ENCODE peak calls at places on chromosomes 6 and 20, in six cellular contexts. V is neural crest cell, R is GM12865, J is HepG2, U is RWPE1, B is type B pancreatic cell. H is an unnamed sample.

GRCh38 chr6:135939216-135939610 is 87.7 kb downstream of the PDE7B start:
- DNase-seq in V (no peak), R (no peak), J (no peak), U (no peak), B (no peak), H (no peak)

GRCh38 chr6:146770965-146771735 is 172.4 kb downstream of the ADGB start:
- DNase-seq in V (no peak), R (peak), J (no peak), U (no peak), B (no peak), H (no peak)

GRCh38 chr6:121480099-121480713 is 44.8 kb downstream of the GJA1 start:
- DNase-seq in V (no peak), R (no peak), J (no peak), U (no peak), B (no peak), H (no peak)

GRCh38 chr20:62845818-62846527 is 15.6 kb downstream of the TCFL5 start:
- DNase-seq in V (no peak), R (no peak), J (no peak), U (no peak), B (no peak), H (no peak)

GRCh38 chr20:8903655-8904605 is 165.0 kb upstream of the PLCB4 start:
- DNase-seq in V (no peak), R (no peak), J (no peak), U (no peak), B (no peak), H (no peak)

GRCh38 chr6:26152226-26153101 is 65.2 kb downstream of the HFE start:
- DNase-seq in V (no peak), R (no peak), J (peak), U (no peak), B (no peak), H (no peak)

GRCh38 chr6:136706431-136706830 is 85.8 kb downstream of the MAP3K5 start:
- DNase-seq in V (no peak), R (no peak), J (no peak), U (no peak), B (no peak), H (no peak)

GRCh38 chr6:149445095-149445466 is 39.7 kb downstream of the ZC3H12D start:
- DNase-seq in V (no peak), R (peak), J (no peak), U (no peak), B (no peak), H (no peak)

GRCh38 chr20:59253325-59253724 is 47.1 kb upstream of the EDN3 start:
- DNase-seq in V (no peak), R (no peak), J (no peak), U (no peak), B (no peak), H (no peak)

GRCh38 chr6:168678588-168678987 is 237.6 kb downstream of the SMOC2 start:
- DNase-seq in V (no peak), R (no peak), J (no peak), U (no peak), B (peak), H (no peak)

GRCh38 chr20:16368645-16369292 is 204.5 kb downstream of the KIF16B start:
- DNase-seq in V (no peak), R (no peak), J (peak), U (no peak), B (no peak), H (no peak)

GRCh38 chr6:139597781-139598368 is 223.4 kb upstream of the CITED2 start:
- DNase-seq in V (no peak), R (no peak), J (peak), U (peak), B (no peak), H (no peak)

GRCh38 chr6:47179286-47179685 is 130.4 kb downstream of the TNFRSF21 start:
- DNase-seq in V (no peak), R (no peak), J (no peak), U (no peak), B (no peak), H (no peak)

GRCh38 chr6:106512048-106512957 is 117.0 kb downstream of the RTN4IP1 start:
- DNase-seq in V (peak), R (peak), J (peak), U (no peak), B (no peak), H (no peak)

GRCh38 chr6:111871725-111872520 is 1.3 kb downstream of the FYN start:
- DNase-seq in V (peak), R (peak), J (peak), U (no peak), B (no peak), H (no peak)

GRCh38 chr20:59231124-59231804 is 67.6 kb downstream of the ZNF831 start:
- DNase-seq in V (no peak), R (no peak), J (no peak), U (no peak), B (no peak), H (no peak)

GRCh38 chr6:39294899-39295298 is 19.3 kb downstream of the KCNK17 start:
- DNase-seq in V (no peak), R (no peak), J (no peak), U (no peak), B (no peak), H (no peak)

GRCh38 chr6:5898563-5898962 is 108.2 kb downstream of the NRN1 start:
- DNase-seq in V (no peak), R (no peak), J (no peak), U (no peak), B (no peak), H (no peak)

GRCh38 chr6:5378331-5378730 is 117.0 kb downstream of the FARS2 start:
- DNase-seq in V (no peak), R (no peak), J (no peak), U (no peak), B (no peak), H (no peak)

GRCh38 chr6:107418118-107418517 is 41.2 kb downstream of the PDSS2 start:
- DNase-seq in V (no peak), R (peak), J (peak), U (no peak), B (no peak), H (no peak)

GRCh38 chr6:146709036-146709622 is 110.4 kb downstream of the ADGB start:
- DNase-seq in V (no peak), R (no peak), J (no peak), U (no peak), B (no peak), H (no peak)

GRCh38 chr20:53809242-53809641 is 215.6 kb upstream of the ZNF217 start:
- DNase-seq in V (no peak), R (no peak), J (no peak), U (no peak), B (no peak), H (no peak)

GRCh38 chr6:137699036-137699683 is 167.9 kb upstream of the TNFAIP3 start:
- DNase-seq in V (no peak), R (peak), J (no peak), U (no peak), B (no peak), H (no peak)

GRCh38 chr6:169073311-169073710 is 180.3 kb downstream of the THBS2 start:
- DNase-seq in V (no peak), R (no peak), J (no peak), U (no peak), B (no peak), H (peak)

GRCh38 chr6:26520840-26521484 is 17.2 kb upstream of the HMGN4 start:
- DNase-seq in V (peak), R (peak), J (peak), U (peak), B (peak), H (peak)

GRCh38 chr6:152478377-152479010 is 158.7 kb downstream of the SYNE1 start:
- DNase-seq in V (no peak), R (no peak), J (no peak), U (no peak), B (no peak), H (no peak)

GRCh38 chr20:45088247-45088646 is 12.7 kb downstream of the KCNS1 start:
- DNase-seq in V (no peak), R (no peak), J (no peak), U (peak), B (no peak), H (no peak)

GRCh38 chr6:104642871-104643270 is 216.8 kb downstream of the HACE1 start:
- DNase-seq in V (no peak), R (no peak), J (no peak), U (no peak), B (no peak), H (no peak)

GRCh38 chr6:34028691-34029360 is 117.1 kb downstream of the GRM4 start:
- DNase-seq in V (no peak), R (no peak), J (no peak), U (no peak), B (no peak), H (no peak)

GRCh38 chr6:157982297-157982579 is 575 bp downstream of the SYNJ2 start:
- DNase-seq in V (no peak), R (peak), J (peak), U (peak), B (no peak), H (no peak)

GRCh38 chr20:34015401-34016335 is 22.0 kb downstream of the RALY start:
- DNase-seq in V (no peak), R (no peak), J (no peak), U (no peak), B (no peak), H (no peak)

GRCh38 chr20:31747640-31748039 is 8.6 kb downstream of the TPX2 start:
- DNase-seq in V (no peak), R (no peak), J (no peak), U (no peak), B (no peak), H (no peak)

DNA sequence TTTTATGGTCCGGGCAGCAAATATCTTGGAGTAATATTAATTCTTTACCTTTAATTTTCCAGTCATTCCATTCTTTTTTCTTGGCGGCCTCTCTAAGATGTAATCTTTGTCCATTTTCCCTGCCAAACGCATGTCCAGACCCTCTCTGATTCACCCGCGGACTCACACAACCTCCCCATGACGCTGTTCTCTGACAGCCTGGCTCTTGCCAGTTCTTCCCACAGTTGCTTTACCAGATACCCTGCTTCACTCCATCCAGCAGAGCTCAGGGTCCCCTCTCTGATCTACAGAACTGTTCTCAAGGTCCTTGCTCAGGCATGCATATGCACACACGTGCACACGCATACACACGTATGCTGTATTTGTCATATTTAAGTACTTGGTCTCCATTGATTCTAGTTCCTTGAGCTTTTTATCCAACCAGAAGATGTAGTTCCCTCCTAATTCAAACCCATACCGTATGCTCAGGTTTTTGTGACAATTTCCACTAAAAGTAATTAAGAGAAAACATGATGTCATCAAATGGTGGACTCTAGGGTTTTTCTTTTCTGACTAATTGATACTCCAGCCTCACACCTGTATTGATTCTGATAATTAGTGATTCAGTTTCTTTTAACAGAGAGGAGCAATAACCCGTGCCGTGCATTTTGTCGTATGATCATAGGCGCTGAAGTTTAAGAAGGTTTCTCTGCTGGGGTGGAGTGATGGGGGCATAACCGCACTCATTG is 10.0 kb downstream of the BPHL start:
- DNase-seq in V (no peak), R (no peak), J (no peak), U (no peak), B (no peak), H (no peak)
- TF ChIP-seq CTCF in V (no peak), R (no peak), J (no peak), U (no peak), B (no peak), H (no peak)

DNA sequence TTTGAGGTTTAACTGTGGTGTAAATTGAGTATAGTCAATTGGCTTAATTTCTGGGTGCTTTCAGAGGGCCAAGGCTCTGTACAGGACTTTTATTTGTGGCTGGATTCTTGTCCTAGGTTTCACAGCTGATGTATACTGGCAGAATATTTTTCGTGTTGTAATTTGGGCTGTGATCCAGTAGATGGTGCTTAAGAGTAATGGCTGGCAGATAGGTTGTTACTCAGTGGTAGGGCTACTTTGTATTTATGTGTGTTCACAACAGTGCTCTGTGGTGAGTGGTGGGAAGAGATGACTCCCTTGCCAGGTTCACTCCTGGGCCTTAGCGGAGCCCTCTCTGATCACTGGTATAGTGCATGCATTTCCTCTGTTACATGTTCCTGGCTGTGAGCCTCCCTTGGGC is 34.5 kb upstream of the FERMT1 start:
- DNase-seq in V (no peak), R (peak), J (no peak), U (no peak), B (no peak), H (no peak)
- TF ChIP-seq CTCF in V (no peak), R (peak), J (peak), U (no peak), B (peak), H (no peak)

DNA sequence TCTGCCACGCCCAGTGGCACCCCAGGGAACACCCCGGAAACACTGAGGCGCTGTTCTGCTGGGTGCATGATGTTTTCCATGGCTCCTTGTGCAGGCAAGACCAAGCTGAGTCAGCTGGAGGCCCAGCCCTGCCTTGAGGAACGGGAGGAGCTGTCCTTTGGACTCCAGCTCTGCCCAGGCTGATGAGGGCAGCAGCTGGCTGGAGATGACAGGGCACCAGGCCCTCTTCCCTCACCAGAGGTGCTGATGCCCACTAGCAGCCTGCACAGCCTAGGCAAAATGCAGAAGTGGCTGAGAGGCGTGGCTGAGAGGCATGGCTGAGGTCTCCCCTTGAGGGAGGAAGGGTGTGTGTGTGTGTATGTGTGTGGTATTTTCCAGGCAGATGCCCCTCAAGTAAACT is 2.4 kb downstream of the C6orf132 start:
- DNase-seq in V (no peak), R (no peak), J (no peak), U (peak), B (no peak), H (no peak)
- TF ChIP-seq CTCF in V (no peak), R (no peak), J (no peak), U (no peak), B (no peak), H (no peak)

GRCh38 chr6:160162167-160162566 is 40.6 kb downstream of the SLC22A1 start:
- DNase-seq in V (no peak), R (no peak), J (no peak), U (no peak), B (no peak), H (no peak)

GRCh38 chr6:160161647-160161986 is 40.0 kb downstream of the SLC22A1 start:
- DNase-seq in V (no peak), R (no peak), J (no peak), U (no peak), B (no peak), H (no peak)

GRCh38 chr6:160160929-160161646 is 39.5 kb downstream of the SLC22A1 start:
- DNase-seq in V (no peak), R (no peak), J (no peak), U (no peak), B (no peak), H (no peak)

GRCh38 chr6:160163912-160164311 is 42.3 kb downstream of the SLC22A1 start:
- DNase-seq in V (no peak), R (no peak), J (no peak), U (no peak), B (no peak), H (no peak)

DNA sequence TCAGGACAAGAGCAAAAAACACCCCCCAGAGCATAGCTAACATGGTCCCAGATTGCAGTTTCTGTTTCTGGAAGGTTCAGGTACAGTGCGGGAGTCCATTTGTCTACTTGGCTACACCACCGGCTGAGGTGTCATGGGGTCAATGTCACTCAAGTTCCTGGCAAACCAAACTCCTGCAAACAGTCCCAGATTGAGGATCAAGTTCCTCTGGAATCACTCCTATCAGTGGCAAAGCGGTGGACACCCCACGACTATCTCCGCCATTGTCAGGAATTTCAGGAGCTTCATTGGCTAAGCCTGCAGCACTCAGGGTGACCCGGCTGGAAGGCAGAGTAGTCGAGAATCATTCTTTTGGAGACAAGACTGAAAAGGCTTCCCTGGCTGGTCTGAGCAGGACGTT is 41.8 kb downstream of the SLC22A1 start:
- DNase-seq in V (no peak), R (no peak), J (no peak), U (no peak), B (no peak), H (no peak)
- TF ChIP-seq CTCF in V (no peak), R (no peak), J (no peak), U (no peak), B (no peak), H (no peak)

GRCh38 chr6:30685157-30685976 is 1.1 kb downstream of the PPP1R18 start:
- DNase-seq in V (no peak), R (peak), J (no peak), U (no peak), B (no peak), H (no peak)
- TF ChIP-seq CTCF in V (no peak), R (peak), J (peak), U (peak), B (no peak), H (no peak)

DNA sequence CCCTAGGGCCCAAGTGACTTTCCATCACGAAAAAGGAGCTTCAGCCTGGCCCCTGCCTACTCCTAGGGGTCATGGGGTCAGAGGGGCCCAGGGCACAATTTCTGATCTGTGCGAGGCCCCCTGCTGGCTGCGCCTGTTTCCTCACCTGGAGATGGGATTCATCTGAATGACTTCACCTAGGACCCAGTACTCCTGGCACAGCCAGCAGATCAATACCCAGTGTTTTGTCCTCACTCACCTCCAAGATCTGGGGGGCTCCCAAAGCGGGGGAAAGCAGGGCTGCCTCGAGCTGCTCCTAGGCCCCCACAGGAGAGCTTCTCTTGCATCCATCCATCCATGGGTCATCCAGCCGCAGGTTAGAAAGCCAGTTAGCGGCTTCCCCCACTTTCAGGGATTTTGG is 33.8 kb downstream of the CD40 start:
- DNase-seq in V (no peak), R (peak), J (peak), U (peak), B (no peak), H (no peak)
- TF ChIP-seq CTCF in V (peak), R (peak), J (peak), U (peak), B (peak), H (no peak)

GRCh38 chr6:11381801-11382513 is 149.5 kb upstream of the NEDD9 start:
- DNase-seq in V (no peak), R (peak), J (no peak), U (no peak), B (no peak), H (no peak)
- TF ChIP-seq CTCF in V (no peak), R (no peak), J (no peak), U (no peak), B (no peak), H (no peak)